ENCODE peak calls at places on chromosomes 5 and 9, in six cellular contexts. G, J, A, N, R and I are unnamed samples.

GRCh38 chr9:129628709-129629108 is 2.7 kb downstream of the NTMT1 start:
- DNase-seq in G (no peak), A (no peak), R (no peak), N (no peak), J (no peak), I (no peak)

GRCh38 chr5:157390179-157390923 is 69.7 kb upstream of the NIPAL4 start:
- DNase-seq in G (no peak), R (peak), J (peak), N (peak), A (no peak), I (peak)

GRCh38 chr5:107466233-107466769 is 204.4 kb downstream of the EFNA5 start:
- DNase-seq in G (no peak), N (no peak), A (peak), J (peak), R (peak), I (no peak)

GRCh38 chr9:4114569-4115505 is 185.0 kb downstream of the GLIS3 start:
- DNase-seq in G (no peak), A (no peak), J (peak), R (no peak), N (no peak), I (no peak)

GRCh38 chr5:144205141-144205551 is 34.5 kb downstream of the KCTD16 start:
- DNase-seq in G (no peak), R (peak), A (no peak), J (peak), N (no peak), I (no peak)

GRCh38 chr9:116318463-116319271 is 165.1 kb downstream of the PAPPA start:
- DNase-seq in G (no peak), R (no peak), A (peak), J (no peak), N (no peak), I (no peak)

GRCh38 chr5:57175586-57175985 is 1.7 kb downstream of the GPBP1 start:
- DNase-seq in G (no peak), R (peak), A (peak), N (no peak), J (no peak), I (peak)

GRCh38 chr9:135580664-135581380 is 19.3 kb downstream of the PAEP start:
- DNase-seq in R (no peak), N (no peak), J (no peak), G (no peak), A (no peak), I (no peak)

GRCh38 chr5:159786201-159786600 is 130.1 kb upstream of the ADRA1B start:
- DNase-seq in G (no peak), J (no peak), R (no peak), A (no peak), N (no peak), I (no peak)

GRCh38 chr9:124182741-124183140 is 75.0 kb upstream of the NEK6 start:
- DNase-seq in A (no peak), N (no peak), G (no peak), R (no peak), J (no peak), I (no peak)

GRCh38 chr9:89407070-89407469 is 88.8 kb downstream of the SECISBP2 start:
- DNase-seq in A (no peak), G (no peak), R (no peak), N (no peak), J (no peak), I (no peak)

GRCh38 chr9:37859043-37859442 is 44.9 kb downstream of the SLC25A51 start:
- DNase-seq in R (peak), A (peak), J (peak), G (no peak), N (no peak), I (peak)

GRCh38 chr9:132942541-132943182 is 1.8 kb downstream of the TSC1 start:
- DNase-seq in A (no peak), R (no peak), J (no peak), N (no peak), G (no peak), I (no peak)

GRCh38 chr5:150588495-150588890 is 52.0 kb upstream of the SYNPO start:
- DNase-seq in R (no peak), G (no peak), J (no peak), N (no peak), A (no peak), I (no peak)

GRCh38 chr9:125343518-125344284 is 82.1 kb downstream of the GAPVD1 start:
- DNase-seq in A (no peak), G (no peak), N (no peak), J (peak), R (peak), I (no peak)

GRCh38 chr9:127973169-127974001 is 7.4 kb downstream of the EEIG1 start:
- DNase-seq in G (no peak), J (no peak), N (no peak), A (no peak), R (no peak), I (no peak)

GRCh38 chr5:96572864-96573512 is 89.2 kb upstream of the CAST start:
- DNase-seq in A (no peak), J (peak), N (no peak), R (peak), G (no peak), I (peak)

GRCh38 chr9:700365-701282 is 140.9 kb upstream of the DMRT1 start:
- DNase-seq in J (no peak), R (no peak), N (no peak), A (no peak), G (no peak), I (no peak)

GRCh38 chr9:13443380-13444271 is 164.1 kb upstream of the MPDZ start:
- DNase-seq in N (no peak), A (no peak), J (no peak), R (no peak), G (no peak), I (no peak)

GRCh38 chr5:126031989-126032716 is 391.1 kb upstream of the GRAMD2B start:
- DNase-seq in G (no peak), N (no peak), A (no peak), R (peak), J (no peak), I (no peak)

GRCh38 chr5:6145616-6146237 is 232.6 kb downstream of the MED10 start:
- DNase-seq in J (no peak), N (no peak), G (no peak), R (no peak), A (no peak), I (no peak)

GRCh38 chr9:77751341-77752091 is 103.4 kb upstream of the GNA14 start:
- DNase-seq in R (peak), N (peak), J (peak), G (no peak), A (peak), I (peak)

GRCh38 chr5:74201334-74202081 is 439.0 kb downstream of the ENC1 start:
- DNase-seq in A (no peak), G (peak), J (no peak), N (no peak), R (peak), I (peak)

GRCh38 chr9:17906841-17907779 is 328.2 kb downstream of the SH3GL2 start:
- DNase-seq in N (no peak), G (no peak), J (no peak), R (no peak), A (no peak), I (no peak)

GRCh38 chr5:155631116-155631515 is 617.6 kb downstream of the KIF4B start:
- DNase-seq in J (peak), N (no peak), R (no peak), A (no peak), G (no peak), I (no peak)

GRCh38 chr5:136020383-136021015 is 8.3 kb upstream of the TGFBI start:
- DNase-seq in J (peak), R (peak), N (peak), G (no peak), A (peak), I (peak)

GRCh38 chr5:81601912-81602311 is 149.0 kb downstream of the SSBP2 start:
- DNase-seq in N (no peak), R (peak), G (no peak), A (no peak), J (no peak), I (no peak)

GRCh38 chr5:154117930-154118329 is 72.6 kb upstream of the GALNT10 start:
- DNase-seq in G (no peak), A (no peak), R (no peak), J (no peak), N (no peak), I (no peak)

GRCh38 chr9:92265159-92265558 is 28.3 kb downstream of the IARS1 start:
- DNase-seq in J (no peak), N (no peak), G (no peak), A (no peak), R (no peak), I (peak)

GRCh38 chr5:143652104-143652700 is 159.8 kb upstream of the HMHB1 start:
- DNase-seq in G (no peak), A (no peak), R (no peak), N (no peak), J (no peak), I (no peak)

GRCh38 chr9:116998305-116998704 is 311.2 kb downstream of the TRIM32 start:
- DNase-seq in A (no peak), N (no peak), R (no peak), G (no peak), J (no peak), I (peak)

GRCh38 chr9:27152398-27152715 is 43.3 kb downstream of the TEK start:
- DNase-seq in R (no peak), N (no peak), A (no peak), J (no peak), G (no peak), I (no peak)

GRCh38 chr5:142935014-142935413 is 164.8 kb downstream of the ARHGAP26 start:
- DNase-seq in J (no peak), N (no peak), R (no peak), G (no peak), A (no peak), I (no peak)

GRCh38 chr5:17340363-17340762 is 122.9 kb downstream of the BASP1 start:
- DNase-seq in N (no peak), R (no peak), J (no peak), G (no peak), A (no peak), I (no peak)

GRCh38 chr9:108516391-108516790 is 339.4 kb downstream of the ACTL7B start:
- DNase-seq in G (no peak), A (no peak), R (no peak), N (no peak), J (no peak), I (no peak)

GRCh38 chr9:116800885-116801284 is 113.8 kb downstream of the TRIM32 start:
- DNase-seq in J (no peak), R (no peak), N (no peak), A (no peak), G (no peak), I (no peak)

GRCh38 chr9:852539-852938 is 11.0 kb downstream of the DMRT1 start:
- DNase-seq in G (no peak), N (no peak), J (no peak), R (no peak), A (no peak), I (no peak)

GRCh38 chr9:129551393-129551973 is 69.4 kb downstream of the C9orf50 start:
- DNase-seq in N (no peak), A (no peak), J (no peak), R (no peak), G (no peak), I (no peak)

GRCh38 chr9:34612788-34613390 is 992 bp upstream of the RPP25L start:
- DNase-seq in G (no peak), N (peak), R (peak), J (peak), A (peak), I (peak)

GRCh38 chr9:122213589-122214413 is 15.0 kb downstream of the LHX6 start:
- DNase-seq in R (no peak), J (peak), A (peak), N (peak), G (no peak), I (peak)

GRCh38 chr5:180595381-180596114 is 4.2 kb upstream of the SCGB3A1 start:
- DNase-seq in G (no peak), A (no peak), J (no peak), N (no peak), R (no peak), I (no peak)
- TF ChIP-seq MYC in G (no peak), A (no peak), J (no peak), N (no peak), R (no peak), I (no peak)

GRCh38 chr5:5065472-5065871 is 74.7 kb upstream of the ADAMTS16 start:
- DNase-seq in J (no peak), R (no peak), G (no peak), A (no peak), N (no peak), I (no peak)
- TF ChIP-seq POLR2A in J (no peak), R (no peak), G (no peak), A (no peak), N (no peak), I (no peak)

GRCh38 chr5:177432143-177432904 is 5.8 kb downstream of the GRK6 start:
- DNase-seq in J (no peak), G (no peak), N (no peak), A (no peak), R (no peak), I (no peak)
- TF ChIP-seq MYC in J (no peak), G (no peak), N (no peak), A (no peak), R (no peak), I (no peak)

GRCh38 chr5:139389701-139390638 is at the start of gene MZB1:
- DNase-seq in N (no peak), A (no peak), R (no peak), J (no peak), G (peak), I (peak)
- TF ChIP-seq POLR2A in N (no peak), A (no peak), R (no peak), J (no peak), G (no peak), I (no peak)

GRCh38 chr9:95780751-95781150 is 94.7 kb upstream of the ERCC6L2 start:
- DNase-seq in N (no peak), G (no peak), R (no peak), J (no peak), A (no peak), I (no peak)
- TF ChIP-seq MYC in N (no peak), G (no peak), R (no peak), J (no peak), A (no peak), I (no peak)